ENCODE peak calls at places on chromosomes 5 and 9, in nine cellular contexts. D is nephron progenitor cell, G is progenitor cell of endocrine pancreas, Y is AG10803, P is adrenal gland, A is IMR-90, Z is H9, J is left lung, N is astrocyte of the spinal cord. X is an unnamed sample.

GRCh38 chr5:95537501-95537900 is 17.3 kb downstream of the SKIC3 start:
- DNase-seq in G (no peak), N (no peak), P (no peak), D (no peak), J (no peak), A (no peak), Z (no peak), Y (no peak), X (no peak)

GRCh38 chr5:129098488-129099183 is 4.1 kb downstream of the ISOC1 start:
- DNase-seq in J (no peak), A (no peak), Z (no peak), Y (no peak), D (no peak), N (no peak), P (no peak), G (no peak), X (no peak)

GRCh38 chr9:133103987-133104505 is 17.0 kb downstream of the RALGDS start:
- DNase-seq in P (peak; percentile 26), G (no peak), J (peak; percentile 65), A (no peak), N (no peak), D (no peak), Y (no peak), Z (no peak), X (peak; percentile 38)

GRCh38 chr9:107819772-107820171 is 330.2 kb upstream of the KLF4 start:
- DNase-seq in N (no peak), G (no peak), P (no peak), J (peak; percentile 80), D (no peak), A (no peak), Y (no peak), Z (no peak), X (peak; percentile 72)

GRCh38 chr9:93196095-93197055 is 12.4 kb downstream of the WNK2 start:
- DNase-seq in G (no peak), D (no peak), N (no peak), J (peak; percentile 37), P (no peak), A (no peak), Z (no peak), Y (no peak), X (peak; percentile 53)

GRCh38 chr9:133604856-133605255 is 4.3 kb downstream of the FAM163B start:
- DNase-seq in A (no peak), N (no peak), J (peak; percentile 65), P (no peak), G (no peak), D (no peak), Y (no peak), Z (no peak), X (no peak)

GRCh38 chr5:35919191-35919590 is 19.2 kb downstream of the CAPSL start:
- DNase-seq in P (no peak), G (no peak), A (peak; percentile 95), J (no peak), D (no peak), N (peak; percentile 62), Z (no peak), Y (peak; percentile 99), X (no peak)

GRCh38 chr9:77885104-77885672 is 146.4 kb downstream of the GNAQ start:
- DNase-seq in D (no peak), Z (no peak), A (no peak), N (peak; percentile 20), P (no peak), Y (no peak), J (no peak), G (no peak), X (no peak)

GRCh38 chr5:5066276-5067186 is 73.6 kb upstream of the ADAMTS16 start:
- DNase-seq in D (no peak), J (no peak), N (peak; percentile 30), A (no peak), Y (no peak), G (no peak), Z (no peak), P (no peak), X (no peak)

GRCh38 chr9:114276908-114277821 is 45.7 kb upstream of the ORM1 start:
- DNase-seq in N (peak; percentile 97), A (peak; percentile 98), J (no peak), G (no peak), Z (peak; percentile 17), Y (peak; percentile 95), D (no peak), P (no peak), X (peak; percentile 36)

GRCh38 chr5:62371409-62371808 is 32.3 kb downstream of the DIMT1 start:
- DNase-seq in D (no peak), A (peak; percentile 2), Z (no peak), J (no peak), N (no peak), P (no peak), G (no peak), Y (peak; percentile 1), X (no peak)

GRCh38 chr9:128790536-128790935 is 3.5 kb downstream of the TBC1D13 start:
- DNase-seq in Z (no peak), N (no peak), G (no peak), J (peak; percentile 71), A (no peak), P (no peak), Y (no peak), D (no peak), X (no peak)

GRCh38 chr9:98944130-98945074 is 695 bp downstream of the COL15A1 start:
- DNase-seq in Z (peak; percentile 70), D (peak; percentile 39), A (no peak), N (no peak), Y (no peak), G (peak; percentile 14), J (peak; percentile 83), P (peak; percentile 47), X (no peak)

GRCh38 chr5:157948738-157949410 is 89.9 kb upstream of the CLINT1 start:
- DNase-seq in D (peak; percentile 89), P (peak; percentile 93), G (peak; percentile 76), Z (peak; percentile 96), N (peak; percentile 95), J (no peak), A (peak; percentile 90), Y (peak; percentile 92), X (peak; percentile 99)

GRCh38 chr5:80288177-80288576 is 31.6 kb upstream of the SPZ1 start:
- DNase-seq in P (no peak), Y (no peak), N (no peak), G (no peak), J (no peak), D (no peak), Z (no peak), A (no peak), X (no peak)

GRCh38 chr9:128438343-128439109 is 17.3 kb upstream of the ODF2 start:
- DNase-seq in N (peak; percentile 63), Z (peak; percentile 94), G (peak; percentile 78), J (peak; percentile 94), Y (peak; percentile 75), P (peak; percentile 94), D (peak; percentile 95), A (peak; percentile 67), X (peak; percentile 86)

GRCh38 chr9:36486933-36487481 is 85.7 kb upstream of the MELK start:
- DNase-seq in A (no peak), J (peak; percentile 90), G (peak; percentile 46), D (peak; percentile 65), Z (peak; percentile 39), P (peak; percentile 70), N (peak; percentile 8), Y (no peak), X (peak; percentile 81)

GRCh38 chr9:137619240-137620090 is 660 bp downstream of the EHMT1 start:
- DNase-seq in G (peak; percentile 37), N (peak; percentile 48), D (peak; percentile 44), J (peak; percentile 86), Z (no peak), P (peak; percentile 54), A (peak; percentile 36), Y (peak; percentile 49), X (peak; percentile 69)

DNA sequence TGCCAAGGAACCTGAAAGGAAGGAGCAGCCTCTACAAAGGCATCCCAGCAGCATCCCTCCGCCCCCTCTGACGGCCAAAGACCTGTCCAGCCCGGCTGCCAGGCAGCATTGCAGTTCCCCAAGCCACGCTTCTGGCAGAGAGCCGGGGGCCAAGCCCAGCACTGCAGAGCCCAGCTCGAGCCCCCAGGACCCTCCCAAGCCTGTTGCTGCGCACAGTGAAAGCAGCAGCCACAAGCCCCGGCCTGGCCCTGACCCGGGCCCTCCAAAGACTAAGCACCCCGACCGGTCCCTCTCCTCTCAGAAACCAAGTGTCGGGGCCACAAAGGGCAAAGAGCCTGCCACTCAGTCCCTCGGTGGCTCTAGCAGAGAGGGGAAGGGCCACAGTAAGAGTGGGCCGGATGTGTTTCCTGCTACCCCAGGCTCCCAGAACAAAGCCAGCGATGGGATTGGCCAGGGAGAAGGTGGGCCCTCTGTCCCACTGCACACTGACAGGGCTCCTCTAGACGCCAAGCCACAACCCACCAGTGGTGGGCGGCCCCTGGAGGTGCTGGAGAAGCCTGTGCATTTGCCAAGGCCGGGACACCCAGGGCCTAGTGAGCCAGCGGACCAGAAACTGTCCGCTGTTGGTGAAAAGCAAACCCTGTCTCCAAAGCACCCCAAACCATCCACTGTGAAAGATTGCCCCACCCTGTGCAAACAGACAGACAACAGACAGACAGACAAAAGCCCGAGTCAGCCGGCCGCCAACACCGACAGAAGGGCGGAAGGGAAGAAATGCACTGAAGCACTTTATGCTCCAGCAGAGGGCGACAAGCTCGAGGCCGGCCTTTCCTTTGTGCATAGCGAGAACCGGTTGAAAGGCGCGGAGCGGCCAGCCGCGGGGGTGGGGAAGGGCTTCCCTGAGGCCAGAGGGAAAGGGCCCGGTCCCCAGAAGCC is 30.8 kb downstream of the CD180 start:
- DNase-seq in A (peak; percentile 61), P (peak; percentile 92), Y (peak; percentile 77), J (peak; percentile 95), Z (peak; percentile 95), G (peak; percentile 63), N (peak; percentile 79), D (peak; percentile 83), X (peak; percentile 92)
- TF ChIP-seq CTCF in A (peak; percentile 65), P (peak; percentile 81), Y (peak; percentile 82), J (peak; percentile 72), Z (peak; percentile 89), G (peak; percentile 82), N (peak; percentile 83), D (peak; percentile 72), X (peak; percentile 75)

GRCh38 chr5:142141463-142141862 is 32.9 kb downstream of the NDFIP1 start:
- DNase-seq in P (no peak), N (no peak), G (no peak), J (no peak), Y (no peak), Z (no peak), A (no peak), D (no peak), X (no peak)
- TF ChIP-seq CTCF in P (no peak), N (no peak), G (no peak), J (no peak), Y (no peak), Z (peak; percentile 34), A (peak; percentile 10), D (no peak), X (no peak)

GRCh38 chr9:123940721-123941534 is 11.0 kb upstream of the DENND1A start:
- DNase-seq in Z (no peak), P (no peak), N (no peak), Y (no peak), G (no peak), J (no peak), A (no peak), D (no peak), X (no peak)
- TF ChIP-seq CTCF in Z (peak; percentile 20), P (no peak), N (no peak), Y (peak; percentile 17), G (no peak), J (no peak), A (no peak), D (no peak), X (no peak)

DNA sequence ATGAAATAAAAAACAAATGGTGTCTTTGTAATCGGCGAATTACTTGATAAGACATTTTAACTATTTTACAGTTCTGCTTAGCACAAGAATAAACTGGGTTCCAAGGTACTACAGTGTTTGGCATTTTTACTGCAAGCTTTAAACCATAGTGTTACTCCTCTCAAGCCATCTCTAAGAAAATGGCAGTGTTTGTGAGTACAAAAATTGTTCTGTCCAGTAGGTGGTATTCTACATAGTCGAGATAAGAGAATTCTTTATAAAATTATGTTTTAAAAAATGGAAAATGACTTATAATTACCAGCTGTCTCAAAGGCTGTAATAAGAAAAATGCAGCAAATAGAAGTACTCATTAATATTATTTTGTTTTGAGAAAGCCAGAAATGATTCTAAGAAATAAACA is 3.2 kb downstream of the SMIM15 start:
- DNase-seq in J (no peak), A (no peak), Y (no peak), P (no peak), Z (no peak), G (no peak), D (no peak), N (no peak), X (no peak)
- TF ChIP-seq CTCF in J (no peak), A (no peak), Y (peak; percentile 19), P (no peak), Z (no peak), G (no peak), D (no peak), N (no peak), X (no peak)

X was measured in mucosa of descending colon.